ENCODE peak calls at places on chromosomes 1 and 21, in nine cellular contexts. S, P, G, D, N, X, E, Y and H are unnamed samples.

GRCh38 chr1:156807627-156808026 is 9.0 kb downstream of the SH2D2A start:
- DNase-seq in S (no peak), P (no peak), G (no peak), D (no peak), N (no peak), X (no peak), E (no peak), Y (no peak), H (no peak)

GRCh38 chr1:228646717-228647522 is 88.4 kb upstream of the RHOU start:
- DNase-seq in S (no peak), P (peak; percentile 69), G (no peak), D (peak; percentile 48), N (peak; percentile 83), X (peak; percentile 69), E (peak; percentile 55), Y (no peak), H (peak; percentile 47)

GRCh38 chr1:7705048-7705907 is 65.8 kb upstream of the VAMP3 start:
- DNase-seq in S (no peak), P (no peak), G (no peak), D (no peak), N (no peak), X (peak; percentile 76), E (peak; percentile 69), Y (no peak), H (no peak)

GRCh38 chr1:226082959-226083302 is 20.4 kb downstream of the H3-3A start:
- DNase-seq in S (no peak), P (no peak), G (no peak), D (no peak), N (peak; percentile 66), X (peak; percentile 73), E (peak; percentile 87), Y (no peak), H (no peak)

GRCh38 chr1:9633493-9633892 is 18.0 kb upstream of the PIK3CD start:
- DNase-seq in S (no peak), P (no peak), G (no peak), D (no peak), N (no peak), X (no peak), E (no peak), Y (no peak), H (no peak)

GRCh38 chr1:3656450-3657095 is 4.3 kb downstream of the TP73 start:
- DNase-seq in S (no peak), P (no peak), G (no peak), D (no peak), N (no peak), X (no peak), E (no peak), Y (peak; percentile 92), H (no peak)

GRCh38 chr1:11598461-11598860 is 55.8 kb downstream of the FBXO2 start:
- DNase-seq in S (no peak), P (no peak), G (no peak), D (no peak), N (no peak), X (no peak), E (no peak), Y (no peak), H (no peak)

GRCh38 chr1:2459757-2460156 is 16.3 kb upstream of the PLCH2 start:
- DNase-seq in S (no peak), P (no peak), G (no peak), D (no peak), N (peak; percentile 30), X (no peak), E (peak; percentile 97), Y (no peak), H (no peak)

GRCh38 chr21:42324896-42325295 is 9.7 kb upstream of the TFF3 start:
- DNase-seq in S (no peak), P (no peak), G (no peak), D (no peak), N (no peak), X (no peak), E (no peak), Y (no peak), H (no peak)

GRCh38 chr1:1211541-1212511 is 2.1 kb downstream of the TNFRSF4 start:
- DNase-seq in S (no peak), P (no peak), G (no peak), D (no peak), N (no peak), X (no peak), E (peak; percentile 42), Y (no peak), H (no peak)

GRCh38 chr1:155104605-155105534 is 22.8 kb upstream of the EFNA1 start:
- DNase-seq in S (no peak), P (no peak), G (no peak), D (no peak), N (no peak), X (no peak), E (no peak), Y (no peak), H (no peak)

GRCh38 chr1:219773110-219773509 is 155.2 kb downstream of the SLC30A10 start:
- DNase-seq in S (no peak), P (no peak), G (no peak), D (no peak), N (no peak), X (no peak), E (no peak), Y (no peak), H (no peak)

DNA sequence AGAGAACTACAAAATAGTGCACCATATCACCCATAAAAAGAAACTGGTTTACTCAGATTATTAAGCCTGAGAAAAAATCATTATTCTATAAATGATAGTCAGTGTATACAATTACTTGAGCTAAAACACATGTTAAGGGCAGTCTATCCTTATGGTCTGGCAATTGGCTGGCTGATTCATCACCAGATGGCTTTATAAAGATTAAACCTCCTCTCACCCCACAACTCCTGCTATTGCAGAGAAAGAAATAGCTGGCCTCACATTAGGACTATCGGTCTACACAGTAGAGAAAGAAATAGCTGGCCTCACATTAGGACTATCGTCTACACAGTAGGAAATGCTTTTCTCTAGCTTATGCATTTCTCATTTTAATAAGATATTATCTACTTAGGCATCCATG is 21.2 kb downstream of the CEP170 start:
- DNase-seq in S (no peak), P (no peak), G (no peak), D (no peak), N (no peak), X (no peak), E (no peak), Y (no peak), H (no peak)
- TF ChIP-seq REST in S (no peak), P (no peak), G (no peak), D (no peak), N (no peak), X (no peak), E (no peak), Y (no peak), H (no peak)

DNA sequence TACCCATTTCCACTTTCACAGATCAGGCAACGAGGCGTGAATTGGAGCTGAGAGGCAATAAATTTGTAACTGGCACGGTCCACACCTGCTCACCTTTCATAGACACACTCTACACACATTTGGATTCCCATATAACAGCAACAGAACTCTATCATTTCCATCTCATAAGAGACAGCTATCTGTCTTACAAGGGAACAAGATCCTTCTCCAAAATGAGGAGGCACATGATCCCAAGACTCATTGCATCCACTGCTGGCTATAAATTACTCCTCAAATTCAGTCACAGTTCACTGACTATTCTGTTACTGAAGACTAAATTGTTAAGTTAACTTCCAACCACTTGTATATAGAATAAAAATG is 342.8 kb downstream of the MATN1 start:
- DNase-seq in S (no peak), P (no peak), G (no peak), D (no peak), N (no peak), X (no peak), E (no peak), Y (no peak), H (no peak)
- TF ChIP-seq CTCF in S (no peak), P (no peak), G (no peak), D (no peak), N (no peak), X (no peak), E (peak; percentile 14), Y (no peak), H (no peak)

GRCh38 chr1:192747942-192748341 is 60.9 kb upstream of the RGS2 start:
- DNase-seq in S (no peak), P (peak; percentile 26), G (no peak), D (no peak), N (peak; percentile 63), X (no peak), E (peak; percentile 4), Y (no peak), H (no peak)
- TF ChIP-seq REST in S (no peak), P (no peak), G (no peak), D (no peak), N (no peak), X (no peak), E (no peak), Y (no peak), H (no peak)

GRCh38 chr1:109806733-109807397 is 43.1 kb upstream of the EPS8L3 start:
- DNase-seq in S (no peak), P (no peak), G (no peak), D (no peak), N (no peak), X (no peak), E (no peak), Y (no peak), H (no peak)
- TF ChIP-seq CTCF in S (no peak), P (no peak), G (peak; percentile 4), D (no peak), N (no peak), X (no peak), E (no peak), Y (no peak), H (no peak)